ENCODE peak calls at places on chromosomes 5 and 9, in nine cellular contexts. O is thoracic aorta, L is lower lobe of right lung, D is foreskin keratinocyte, B is uterus, N is tibial artery, T is HCT116, Y is hepatocyte, Q is colonic mucosa. U is an unnamed sample.
A peak's percentile ranks its signal among the peaks of the same experiment; 100 is the strongest.

GRCh38 chr9:33129886-33130284 is 37.3 kb downstream of the B4GALT1 start:
- DNase-seq in Q (peak; percentile 51), B (no peak), D (peak; percentile 56), Y (peak; percentile 22), T (no peak), N (no peak), O (no peak), L (no peak), U (no peak)

GRCh38 chr5:4976918-4977317 is 163.2 kb upstream of the ADAMTS16 start:
- DNase-seq in T (no peak), B (no peak), D (no peak), O (no peak), Y (no peak), L (no peak), N (no peak), Q (no peak), U (no peak)

GRCh38 chr5:30539004-30539634 is 654.4 kb upstream of the CDH6 start:
- DNase-seq in O (no peak), L (peak; percentile 71), Y (peak; percentile 13), D (peak; percentile 69), T (no peak), B (no peak), Q (no peak), N (peak; percentile 23), U (no peak)

GRCh38 chr9:126614455-126615248 is 924 bp downstream of the LMX1B start:
- DNase-seq in Q (no peak), B (no peak), L (no peak), T (no peak), D (no peak), Y (no peak), N (peak; percentile 18), O (no peak), U (no peak)

GRCh38 chr9:4356306-4356705 is 56.4 kb upstream of the GLIS3 start:
- DNase-seq in B (no peak), Q (no peak), L (no peak), Y (no peak), D (no peak), T (no peak), O (no peak), N (no peak), U (no peak)

GRCh38 chr5:64637144-64637543 is 53.2 kb upstream of the SHISAL2B start:
- DNase-seq in Y (no peak), B (no peak), D (no peak), T (no peak), Q (no peak), N (no peak), O (no peak), L (no peak), U (no peak)

GRCh38 chr9:137333016-137333726 is 31.1 kb upstream of the NRARP start:
- DNase-seq in L (no peak), T (no peak), D (no peak), O (no peak), N (no peak), Q (no peak), Y (no peak), B (no peak), U (no peak)

GRCh38 chr5:4395752-4396151 is 744.4 kb upstream of the ADAMTS16 start:
- DNase-seq in N (no peak), O (no peak), B (no peak), T (no peak), Y (no peak), Q (no peak), L (no peak), D (no peak), U (no peak)

GRCh38 chr5:1171340-1171941 is 30.0 kb upstream of the SLC6A19 start:
- DNase-seq in N (no peak), D (peak; percentile 36), B (no peak), O (no peak), Y (peak; percentile 55), T (no peak), L (no peak), Q (no peak), U (no peak)

GRCh38 chr5:67816456-67816855 is 399.1 kb upstream of the PIK3R1 start:
- DNase-seq in D (no peak), L (no peak), B (no peak), Q (no peak), O (no peak), N (no peak), Y (no peak), T (no peak), U (no peak)

GRCh38 chr9:82466616-82467251 is 478.2 kb downstream of the SPATA31D1 start:
- DNase-seq in D (peak; percentile 13), B (no peak), O (no peak), Q (no peak), L (no peak), T (no peak), N (no peak), Y (peak; percentile 81), U (peak; percentile 42)

GRCh38 chr9:82382887-82383616 is 394.5 kb downstream of the SPATA31D1 start:
- DNase-seq in D (no peak), Q (no peak), L (no peak), T (no peak), N (no peak), O (no peak), Y (no peak), B (no peak), U (no peak)

GRCh38 chr5:126680215-126680817 is 79.6 kb downstream of the PHAX start:
- DNase-seq in T (no peak), N (no peak), O (no peak), Q (peak; percentile 63), L (no peak), Y (peak; percentile 21), D (no peak), B (no peak), U (peak; percentile 74)

GRCh38 chr9:127448112-127448805 is 2.9 kb downstream of the RPL12 start:
- DNase-seq in Y (no peak), N (no peak), O (no peak), D (no peak), T (no peak), L (no peak), Q (no peak), B (no peak), U (no peak)

GRCh38 chr9:107782381-107782780 is 292.8 kb upstream of the KLF4 start:
- DNase-seq in L (no peak), N (no peak), B (no peak), O (no peak), T (no peak), D (no peak), Q (no peak), Y (no peak), U (no peak)

GRCh38 chr9:36872641-36873040 is 161.4 kb downstream of the PAX5 start:
- DNase-seq in N (no peak), L (no peak), Y (no peak), O (no peak), D (no peak), T (no peak), B (no peak), Q (no peak), U (no peak)

GRCh38 chr9:36874921-36875320 is 159.1 kb downstream of the PAX5 start:
- DNase-seq in L (no peak), Y (no peak), T (no peak), D (peak; percentile 9), N (no peak), B (no peak), Q (no peak), O (no peak), U (no peak)

GRCh38 chr9:36871606-36872005 is 162.5 kb downstream of the PAX5 start:
- DNase-seq in D (no peak), Q (no peak), O (no peak), T (no peak), L (no peak), N (no peak), Y (no peak), B (no peak), U (no peak)

GRCh38 chr9:36874261-36874660 is 159.8 kb downstream of the PAX5 start:
- DNase-seq in B (no peak), L (no peak), Q (no peak), T (no peak), D (no peak), O (no peak), Y (no peak), N (no peak), U (no peak)

GRCh38 chr9:36873247-36873875 is 160.7 kb downstream of the PAX5 start:
- DNase-seq in Q (peak; percentile 76), L (peak; percentile 72), D (peak; percentile 39), B (peak; percentile 21), T (peak; percentile 43), Y (peak; percentile 87), N (peak; percentile 42), O (no peak), U (peak; percentile 71)
- TF ChIP-seq CTCF in Q (peak; percentile 90), L (peak; percentile 88), D (peak; percentile 92), B (peak; percentile 31), T (peak; percentile 96), Y (peak; percentile 96), N (peak; percentile 72), O (peak; percentile 66), U (peak; percentile 91)

GRCh38 chr5:139961435-139962157 is 81.5 kb downstream of the NRG2 start:
- DNase-seq in T (no peak), B (no peak), L (no peak), O (no peak), N (no peak), D (no peak), Q (no peak), Y (no peak), U (no peak)
- H3K4me1 ChIP-seq in T (no peaks in the 10 kb centered on the region), B (no peaks in the 10 kb centered on the region), L (no peaks in the 10 kb centered on the region), O (no peaks in the 10 kb centered on the region), N (no peaks in the 10 kb centered on the region), D (no peaks in the 10 kb centered on the region), Q (no peaks in the 10 kb centered on the region), Y (no peaks in the 10 kb centered on the region), U (peaks cover 2% of the 10 kb centered on the region)

GRCh38 chr9:135479469-135480052 is at the start of gene PPP1R26:
- DNase-seq in L (peak; percentile 60), Y (peak; percentile 58), N (no peak), B (no peak), Q (no peak), O (no peak), D (no peak), T (no peak), U (no peak)

GRCh38 chr9:135482015-135482754 is 2.6 kb downstream of the PPP1R26 start:
- DNase-seq in N (no peak), L (no peak), Q (no peak), O (no peak), D (no peak), B (no peak), T (no peak), Y (no peak), U (no peak)

GRCh38 chr9:135478858-135479468 is 619 bp upstream of the PPP1R26 start:
- DNase-seq in Y (peak; percentile 73), T (no peak), L (peak; percentile 77), D (peak; percentile 17), N (peak; percentile 47), B (peak; percentile 28), O (no peak), Q (peak; percentile 78), U (no peak)

GRCh38 chr9:135480071-135480941 is 724 bp downstream of the PPP1R26 start:
- DNase-seq in D (peak; percentile 24), L (peak; percentile 63), B (no peak), T (no peak), O (no peak), Q (peak; percentile 71), Y (peak; percentile 66), N (no peak), U (no peak)

GRCh38 chr9:135480942-135481315 is 1.3 kb downstream of the PPP1R26 start:
- DNase-seq in O (no peak), T (no peak), Q (no peak), N (no peak), L (no peak), Y (no peak), B (no peak), D (no peak), U (no peak)
- TF ChIP-seq CTCF in O (no peak), T (no peak), Q (no peak), N (no peak), L (no peak), Y (no peak), B (no peak), D (peak; percentile 9), U (no peak)

GRCh38 chr9:93134740-93135444 is 841 bp upstream of the NINJ1 start:
- DNase-seq in B (peak; percentile 22), L (no peak), D (no peak), O (no peak), T (no peak), N (no peak), Q (no peak), Y (no peak), U (no peak)
- H3K4me1 ChIP-seq in B (peaks cover 3% of the 10 kb centered on the region), L (peaks cover 55% of the 10 kb centered on the region), D (peaks cover 7% of the 10 kb centered on the region), O (peaks cover 46% of the 10 kb centered on the region), T (peaks cover 17% of the 10 kb centered on the region), N (peaks cover 51% of the 10 kb centered on the region), Q (peaks cover 23% of the 10 kb centered on the region), Y (peaks cover 28% of the 10 kb centered on the region), U (peaks cover 6% of the 10 kb centered on the region)

U was measured in BE2C.